ENCODE peak calls at places on chromosomes 4 and X, in four cellular contexts. One of them, this sample, is unnamed.
A peak's percentile ranks its signal among the peaks of the same experiment; 100 is the strongest.

GRCh38 chr4:127352220-127352619 is 280.5 kb upstream of the INTU start:
- DNase-seq in HepG2: no peak
- DNase-seq in GM12878: no peak
- DNase-seq in K562: peak; percentile 11
- DNase-seq in this sample: no peak

GRCh38 chrX:74449937-74450330 is 28.6 kb downstream of the SLC16A2 start:
- DNase-seq in HepG2: no peak
- DNase-seq in GM12878: no peak
- DNase-seq in K562: no peak
- DNase-seq in this sample: no peak

GRCh38 chr4:103996637-103997036 is 276.9 kb upstream of the TACR3 start:
- DNase-seq in HepG2: peak; percentile 45
- DNase-seq in GM12878: no peak
- DNase-seq in K562: no peak
- DNase-seq in this sample: peak; percentile 42

GRCh38 chr4:54632537-54632936 is 25.2 kb upstream of the KIT start:
- DNase-seq in HepG2: no peak
- DNase-seq in GM12878: no peak
- DNase-seq in K562: no peak
- DNase-seq in this sample: no peak

GRCh38 chr4:24056258-24056657 is 166.4 kb upstream of the PPARGC1A start:
- DNase-seq in HepG2: no peak
- DNase-seq in GM12878: no peak
- DNase-seq in K562: no peak
- DNase-seq in this sample: no peak

GRCh38 chrX:71637848-71638247 is 19.5 kb upstream of the CXCR3 start:
- DNase-seq in HepG2: no peak
- DNase-seq in GM12878: no peak
- DNase-seq in K562: peak; percentile 22
- DNase-seq in this sample: no peak

GRCh38 chr4:4524364-4524763 is 17.5 kb downstream of the STX18 start:
- DNase-seq in HepG2: no peak
- DNase-seq in GM12878: peak; percentile 76
- DNase-seq in K562: no peak
- DNase-seq in this sample: no peak

GRCh38 chr4:176272799-176273198 is 3.8 kb upstream of the ASB5 start:
- DNase-seq in HepG2: no peak
- DNase-seq in GM12878: no peak
- DNase-seq in K562: no peak
- DNase-seq in this sample: no peak

GRCh38 chr4:152537881-152538280 is 2.0 kb upstream of the FBXW7 start:
- DNase-seq in HepG2: no peak
- DNase-seq in GM12878: no peak
- DNase-seq in K562: no peak
- DNase-seq in this sample: no peak

GRCh38 chrX:27598312-27598711 is 8.2 kb downstream of the DCAF8L2 start:
- DNase-seq in HepG2: peak; percentile 52
- DNase-seq in GM12878: no peak
- DNase-seq in K562: no peak
- DNase-seq in this sample: no peak

GRCh38 chrX:100208076-100208475 is 202.0 kb downstream of the PCDH19 start:
- DNase-seq in HepG2: no peak
- DNase-seq in GM12878: no peak
- DNase-seq in K562: no peak
- DNase-seq in this sample: no peak

GRCh38 chr4:149765630-149766029 is 50.0 kb downstream of the IQCM start:
- DNase-seq in HepG2: no peak
- DNase-seq in GM12878: no peak
- DNase-seq in K562: no peak
- DNase-seq in this sample: no peak

GRCh38 chr4:177196615-177197014 is 113.1 kb upstream of the NEIL3 start:
- DNase-seq in HepG2: no peak
- DNase-seq in GM12878: no peak
- DNase-seq in K562: no peak
- DNase-seq in this sample: no peak

DNA sequence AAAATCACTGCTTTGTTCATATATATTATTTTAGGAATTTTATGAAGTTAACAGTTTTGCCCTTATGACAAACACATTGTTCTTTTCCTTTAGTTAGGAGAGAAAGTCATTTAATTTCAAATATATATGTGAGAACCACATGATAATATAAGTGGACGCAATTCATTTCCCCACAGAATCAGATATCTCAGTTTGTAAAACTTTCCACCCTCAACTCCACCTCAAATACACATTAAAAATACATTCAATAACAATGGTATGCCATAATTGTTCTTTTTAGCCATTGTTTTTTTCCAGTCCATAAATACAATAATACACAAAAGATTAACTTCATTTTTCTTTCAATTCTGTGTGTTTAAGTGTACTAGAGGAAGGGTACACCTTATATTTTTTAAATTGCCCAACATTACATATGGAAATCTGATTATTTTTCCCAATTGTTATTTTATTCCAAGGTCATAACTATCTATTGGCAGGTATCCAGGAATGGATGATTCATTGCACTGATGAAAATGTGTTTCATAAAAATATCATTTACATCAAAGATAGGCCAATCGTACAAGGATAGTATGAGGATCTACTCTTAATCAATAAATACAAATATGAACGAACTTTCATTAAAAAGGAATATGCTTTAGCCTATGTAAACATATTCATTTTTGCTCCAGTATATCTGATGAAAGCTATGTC is 125.0 kb downstream of the PPP3CA start:
- DNase-seq in HepG2: no peak
- DNase-seq in GM12878: no peak
- DNase-seq in K562: no peak
- DNase-seq in this sample: no peak
- TF ChIP-seq BHLHE40 in HepG2: no peak
- TF ChIP-seq BHLHE40 in GM12878: no peak
- TF ChIP-seq BHLHE40 in K562: no peak
- TF ChIP-seq BHLHE40 in this sample: no peak

DNA sequence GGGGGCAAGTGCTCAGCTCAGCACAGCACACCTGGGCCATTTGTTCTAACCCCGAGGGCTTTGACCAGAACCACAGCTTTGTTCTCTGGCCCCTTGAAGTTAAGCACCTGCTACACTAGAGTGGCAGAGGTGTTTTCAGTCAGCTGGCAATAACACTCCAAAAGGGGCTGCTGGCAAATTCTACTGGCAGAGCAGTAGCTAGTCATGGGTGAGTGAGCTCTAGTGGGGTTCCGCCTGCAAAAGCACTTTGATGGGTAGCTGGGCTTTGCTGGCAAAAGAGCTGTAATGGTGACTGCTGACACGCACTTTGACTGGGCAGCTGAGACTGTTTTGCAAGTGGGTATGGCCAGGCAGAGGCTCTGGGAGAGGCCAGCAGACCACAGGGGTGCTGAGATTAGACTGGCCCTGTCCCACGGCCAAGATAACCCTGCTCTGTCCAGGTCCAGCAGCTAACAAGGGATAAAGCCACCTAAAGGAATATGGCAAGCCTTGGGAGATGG is 65.2 kb upstream of the TENT5D start:
- DNase-seq in HepG2: no peak
- DNase-seq in GM12878: no peak
- DNase-seq in K562: no peak
- DNase-seq in this sample: no peak
- TF ChIP-seq FOXM1 in HepG2: no peak
- TF ChIP-seq FOXM1 in GM12878: no peak
- TF ChIP-seq FOXM1 in K562: no peak
- TF ChIP-seq FOXM1 in this sample: no peak

GRCh38 chrX:68719904-68720614 is 72.6 kb downstream of the STARD8 start:
- DNase-seq in HepG2: peak; percentile 9
- DNase-seq in GM12878: no peak
- DNase-seq in K562: no peak
- DNase-seq in this sample: peak; percentile 49
- TF ChIP-seq BHLHE40 in HepG2: no peak
- TF ChIP-seq BHLHE40 in GM12878: no peak
- TF ChIP-seq BHLHE40 in K562: no peak
- TF ChIP-seq BHLHE40 in this sample: no peak

GRCh38 chr4:11397146-11397545 is 31.5 kb downstream of the HS3ST1 start:
- DNase-seq in HepG2: no peak
- DNase-seq in GM12878: no peak
- DNase-seq in K562: no peak
- DNase-seq in this sample: no peak
- TF ChIP-seq FOXM1 in HepG2: no peak
- TF ChIP-seq FOXM1 in GM12878: no peak
- TF ChIP-seq FOXM1 in K562: no peak
- TF ChIP-seq FOXM1 in this sample: no peak

GRCh38 chr4:83560523-83560922 is 24.6 kb downstream of the GPAT3 start:
- DNase-seq in HepG2: no peak
- DNase-seq in GM12878: no peak
- DNase-seq in K562: no peak
- DNase-seq in this sample: no peak
- TF ChIP-seq BHLHE40 in HepG2: no peak
- TF ChIP-seq BHLHE40 in GM12878: no peak
- TF ChIP-seq BHLHE40 in K562: no peak
- TF ChIP-seq BHLHE40 in this sample: no peak

DNA sequence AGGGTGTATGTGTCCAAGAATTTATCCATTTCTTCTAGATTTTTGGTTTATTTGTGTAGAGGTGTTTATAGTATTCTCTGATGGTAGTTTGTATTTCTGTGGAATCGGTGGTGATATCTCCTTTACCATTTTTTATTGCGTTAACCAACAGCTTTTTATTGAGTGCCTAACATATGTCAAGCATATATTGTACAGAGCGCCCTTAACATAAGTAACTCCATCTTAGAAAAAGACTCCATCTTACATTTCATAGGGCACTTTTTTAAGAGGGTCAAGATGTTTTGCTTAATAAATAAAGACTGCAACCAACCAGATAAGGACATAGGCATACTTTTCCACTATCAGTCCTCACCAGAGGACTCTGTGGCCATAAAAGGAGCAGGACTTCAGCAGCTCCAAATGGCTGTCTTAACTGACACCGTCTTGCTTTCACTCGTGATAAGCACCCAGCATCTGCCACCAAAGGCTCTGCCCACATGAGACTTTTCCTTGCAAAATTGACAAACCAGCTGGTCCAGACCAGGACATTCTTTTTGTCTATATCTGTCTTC is 75.0 kb downstream of the HS6ST2 start:
- DNase-seq in HepG2: no peak
- DNase-seq in GM12878: no peak
- DNase-seq in K562: no peak
- DNase-seq in this sample: no peak
- TF ChIP-seq FOXM1 in HepG2: no peak
- TF ChIP-seq FOXM1 in GM12878: no peak
- TF ChIP-seq FOXM1 in K562: no peak
- TF ChIP-seq FOXM1 in this sample: no peak

GRCh38 chr4:146401274-146401673 is 120.5 kb downstream of the SLC10A7 start:
- DNase-seq in HepG2: no peak
- DNase-seq in GM12878: no peak
- DNase-seq in K562: no peak
- DNase-seq in this sample: no peak
- TF ChIP-seq BHLHE40 in HepG2: no peak
- TF ChIP-seq BHLHE40 in GM12878: no peak
- TF ChIP-seq BHLHE40 in K562: no peak
- TF ChIP-seq BHLHE40 in this sample: no peak

DNA sequence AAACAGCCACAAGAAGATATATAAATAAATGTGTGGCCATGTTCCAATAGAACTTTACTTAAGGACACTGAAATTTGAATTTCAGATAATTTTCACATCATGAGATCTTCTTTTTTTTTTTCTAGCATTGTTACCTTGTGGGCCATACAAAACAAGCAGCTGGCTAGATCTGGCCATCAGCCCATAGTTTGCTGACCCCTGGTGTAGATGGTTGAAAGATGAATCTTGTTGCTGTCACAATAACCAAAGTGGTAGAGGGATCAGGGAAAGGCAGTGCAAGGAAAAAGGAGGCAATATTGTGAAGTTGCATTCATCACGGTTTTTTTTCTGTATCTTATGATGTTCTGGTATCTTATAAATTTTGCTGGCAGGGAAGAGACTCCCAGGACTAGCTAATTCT is 46.6 kb downstream of the RASGEF1B start:
- DNase-seq in HepG2: no peak
- DNase-seq in GM12878: no peak
- DNase-seq in K562: no peak
- DNase-seq in this sample: no peak
- TF ChIP-seq FOXM1 in HepG2: no peak
- TF ChIP-seq FOXM1 in GM12878: no peak
- TF ChIP-seq FOXM1 in K562: no peak
- TF ChIP-seq FOXM1 in this sample: no peak

This sample was measured in HEK293T.